ENCODE peak calls at places on chromosome 14, in four cellular contexts. P is HepG2, K is K562, A is upper lobe of left lung. O is an unnamed sample.

GRCh38 chr14:32608880-32609279 is 279.8 kb downstream of the AKAP6 start:
- ATAC-seq in K (no peak), A (peak; percentile 32), P (no peak), O (no peak)

GRCh38 chr14:69850736-69851112 is 28.5 kb upstream of the SMOC1 start:
- ATAC-seq in K (no peak), P (peak; percentile 77), A (no peak), O (no peak)

GRCh38 chr14:74583689-74584434 is 28.2 kb downstream of the LTBP2 start:
- ATAC-seq in A (no peak), P (peak; percentile 26), K (no peak), O (no peak)

GRCh38 chr14:20295067-20295466 is 10.7 kb downstream of the TTC5 start:
- ATAC-seq in P (no peak), A (no peak), K (no peak), O (no peak)

GRCh38 chr14:92472860-92473259 is 40.7 kb upstream of the RIN3 start:
- ATAC-seq in K (no peak), A (peak; percentile 64), P (no peak), O (no peak)

GRCh38 chr14:61403411-61403810 is 82.0 kb downstream of the PRKCH start:
- ATAC-seq in K (no peak), A (no peak), P (no peak), O (no peak)

GRCh38 chr14:71168564-71168963 is 261.3 kb downstream of the PCNX1 start:
- ATAC-seq in K (no peak), A (no peak), P (no peak), O (no peak)

GRCh38 chr14:31967669-31967975 is 109.5 kb upstream of the ARHGAP5 start:
- ATAC-seq in A (no peak), P (peak; percentile 32), K (no peak), O (no peak)

GRCh38 chr14:69873877-69874780 is 5.1 kb upstream of the SMOC1 start:
- ATAC-seq in K (no peak), P (no peak), A (no peak), O (no peak)

GRCh38 chr14:43165651-43166050 is 1341.4 kb downstream of the FSCB start:
- ATAC-seq in A (no peak), P (no peak), K (no peak), O (no peak)

GRCh38 chr14:24057867-24058259 is 6.1 kb downstream of the CARMIL3 start:
- ATAC-seq in K (peak; percentile 11), P (peak; percentile 12), A (no peak), O (no peak)

GRCh38 chr14:104228221-104228620 is 89.8 kb downstream of the KIF26A start:
- ATAC-seq in K (no peak), A (no peak), P (no peak), O (no peak)

GRCh38 chr14:57848786-57849185 is 17.1 kb downstream of the SLC35F4 start:
- ATAC-seq in P (no peak), A (no peak), K (no peak), O (no peak)

GRCh38 chr14:69500736-69501135 is 16.2 kb downstream of the PLEKHD1 start:
- ATAC-seq in A (no peak), K (no peak), P (no peak), O (no peak)

GRCh38 chr14:35042632-35043031 is 3.4 kb upstream of the FAM177A1 start:
- ATAC-seq in K (no peak), A (no peak), P (no peak), O (no peak)

GRCh38 chr14:68193970-68194634 is 374.5 kb downstream of the RAD51B start:
- ATAC-seq in A (no peak), P (no peak), K (no peak), O (peak; percentile 75)

GRCh38 chr14:22380511-22381455 is 208.2 kb downstream of the DAD1 start:
- ATAC-seq in P (no peak), K (no peak), A (peak; percentile 76), O (peak; percentile 57)
- TF ChIP-seq POLR2AphosphoS5 in P (no peak), K (no peak), A (no peak), O (no peak)

DNA sequence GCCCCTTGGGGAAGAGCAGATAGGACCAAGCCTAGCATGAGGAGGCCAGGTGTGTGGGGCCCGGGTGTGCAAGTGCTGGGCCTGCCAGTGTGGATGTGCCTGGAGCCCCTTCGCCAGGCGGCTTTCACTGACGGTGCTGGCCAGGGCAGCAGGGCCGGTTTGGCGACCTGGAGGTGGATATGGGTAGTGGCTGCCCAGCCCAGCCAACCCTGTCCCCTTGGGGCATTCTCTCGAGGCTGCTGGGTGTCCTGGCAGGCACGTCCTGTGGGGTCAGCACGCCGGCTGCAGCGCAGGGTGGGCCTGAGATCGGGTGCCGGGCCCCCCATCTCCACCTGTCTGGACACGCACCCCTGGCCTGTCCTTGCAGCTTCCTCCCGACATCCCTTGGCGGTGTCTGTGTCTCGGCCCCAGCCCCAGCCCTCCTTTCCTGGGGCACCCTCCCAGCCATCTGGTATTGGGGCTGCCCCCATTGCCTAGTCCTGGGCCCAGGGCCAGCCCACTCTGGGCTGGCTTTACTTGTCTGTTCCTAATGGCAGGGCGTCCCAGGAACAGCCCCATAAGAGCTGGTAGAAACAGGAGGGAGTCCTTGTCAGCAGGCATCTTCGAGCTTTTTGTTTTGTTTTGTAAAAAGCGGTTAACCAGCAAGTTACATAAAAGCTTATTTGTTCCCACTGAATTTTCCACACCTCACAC is 7.2 kb upstream of the CRIP2 start:
- ATAC-seq in K (no peak), A (no peak), P (no peak), O (no peak)
- H3K36me3 ChIP-seq in K (peaks cover 64% of the 10 kb centered on the region), A (peaks cover 72% of the 10 kb centered on the region), P (peaks cover 30% of the 10 kb centered on the region), O (peaks cover 80% of the 10 kb centered on the region)

GRCh38 chr14:81430284-81430683 is 30.2 kb upstream of the STON2 start:
- ATAC-seq in P (no peak), A (peak; percentile 9), K (no peak), O (no peak)

GRCh38 chr14:81429028-81429427 is 28.9 kb upstream of the STON2 start:
- ATAC-seq in A (no peak), P (no peak), K (no peak), O (no peak)

GRCh38 chr14:81423504-81423903 is 23.4 kb upstream of the STON2 start:
- ATAC-seq in P (no peak), K (peak; percentile 55), A (peak; percentile 83), O (peak; percentile 53)

GRCh38 chr14:81432171-81432570 is 32.0 kb upstream of the STON2 start:
- ATAC-seq in A (peak; percentile 13), K (no peak), P (no peak), O (no peak)

DNA sequence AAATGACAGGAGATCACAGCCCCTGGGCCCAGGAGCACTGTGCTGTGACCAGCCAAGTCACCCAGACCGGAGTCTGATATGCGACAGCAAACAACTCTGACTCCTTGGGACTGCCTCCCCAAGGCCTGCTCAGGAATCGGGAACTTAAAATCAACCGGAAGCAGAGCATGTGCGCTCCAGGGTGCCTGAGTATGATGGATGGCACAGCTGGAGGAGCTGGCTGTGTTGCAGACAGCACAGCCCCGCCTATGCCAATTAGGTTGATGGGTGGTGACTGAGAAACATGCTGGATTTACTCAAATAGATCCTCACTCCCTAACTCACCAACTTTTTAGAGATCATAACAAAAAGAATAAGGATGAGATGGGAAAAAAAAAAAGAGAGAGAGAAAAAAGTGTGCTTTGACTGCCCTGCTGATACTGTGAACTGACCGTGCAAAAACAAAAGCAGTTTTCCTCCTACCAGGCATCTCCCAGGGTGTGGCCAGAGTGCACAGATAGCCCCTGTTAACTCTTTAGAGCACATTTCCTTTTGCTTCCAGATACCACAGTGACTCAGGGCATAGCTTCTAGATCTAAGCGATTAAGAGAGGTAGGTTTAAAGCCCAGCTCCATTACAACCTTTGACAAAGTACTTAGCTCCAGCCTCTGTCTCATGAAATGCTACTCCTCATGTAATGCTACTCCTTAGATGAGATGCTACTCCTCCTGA is 27.4 kb upstream of the STON2 start:
- ATAC-seq in K (peak; percentile 84), P (no peak), A (peak; percentile 58), O (peak; percentile 64)
- TF ChIP-seq EP300 in K (peak; percentile 90), P (no peak), A (no peak), O (no peak)

DNA sequence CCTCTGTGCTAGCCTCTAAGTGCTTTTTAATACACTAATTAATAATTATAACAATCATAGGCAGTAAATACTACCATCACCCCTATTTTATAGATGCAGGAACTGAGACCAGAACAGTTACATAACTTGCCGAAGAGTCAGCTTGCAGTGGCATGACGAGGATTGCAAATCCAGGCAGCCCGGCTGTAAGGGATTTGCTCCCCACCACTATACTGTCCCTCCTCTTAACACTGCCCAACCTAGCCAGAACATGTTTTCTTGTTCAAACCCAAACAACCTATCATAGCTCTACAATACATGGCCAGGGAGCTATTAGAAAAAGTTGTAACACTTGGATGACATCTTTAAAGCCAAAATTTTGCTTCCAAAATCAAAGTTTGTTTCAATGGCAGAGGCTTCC is 33.9 kb upstream of the VASH1 start:
- ATAC-seq in A (no peak), K (no peak), P (no peak), O (no peak)
- TF ChIP-seq POLR2AphosphoS5 in A (no peak), K (no peak), P (no peak), O (no peak)